ENCODE peak calls at places on chromosomes 6 and 20, in five cellular contexts. V is GM13977, L is H9, D is endothelial cell, P is fibroblast of pulmonary artery. G is an unnamed sample.

GRCh38 chr20:38231786-38232130 is 28.8 kb downstream of the KIAA1755 start:
- DNase-seq in P (peak), D (no peak), L (no peak), V (no peak), G (no peak)

GRCh38 chr6:68771426-68771825 is 136.3 kb downstream of the ADGRB3 start:
- DNase-seq in P (no peak), L (no peak), D (no peak), V (no peak), G (no peak)

GRCh38 chr6:25331085-25331685 is 52.0 kb downstream of the CARMIL1 start:
- DNase-seq in D (no peak), V (no peak), L (no peak), P (no peak), G (peak)

GRCh38 chr6:122833229-122833556 is 44.1 kb downstream of the SMPDL3A start:
- DNase-seq in D (no peak), V (no peak), L (peak), P (no peak), G (peak)

GRCh38 chr6:27214126-27214601 is 33.3 kb upstream of the PRSS16 start:
- DNase-seq in D (no peak), P (no peak), L (no peak), V (no peak), G (peak)

GRCh38 chr6:27031302-27031701 is 216.2 kb upstream of the PRSS16 start:
- DNase-seq in L (no peak), V (no peak), D (no peak), P (peak), G (no peak)

GRCh38 chr20:62792182-62792939 is 3.9 kb upstream of the MRGBP start:
- DNase-seq in D (no peak), P (no peak), V (no peak), L (no peak), G (no peak)

GRCh38 chr6:11971154-11971553 is 41.0 kb upstream of the HIVEP1 start:
- DNase-seq in D (no peak), V (no peak), P (peak), L (no peak), G (no peak)

GRCh38 chr6:14544689-14545088 is 427.1 kb downstream of the CD83 start:
- DNase-seq in V (no peak), P (no peak), L (no peak), D (no peak), G (no peak)

GRCh38 chr20:39066464-39066863 is 104.3 kb downstream of the DHX35 start:
- DNase-seq in D (peak), P (no peak), V (no peak), L (peak), G (peak)

GRCh38 chr6:44649365-44650025 is 262.0 kb downstream of the CDC5L start:
- DNase-seq in D (no peak), L (no peak), P (peak), V (no peak), G (no peak)

GRCh38 chr6:91476000-91476399 is 889.1 kb upstream of the MAP3K7 start:
- DNase-seq in L (no peak), V (peak), D (no peak), P (peak), G (no peak)

GRCh38 chr6:75065524-75065923 is 140.3 kb downstream of the COL12A1 start:
- DNase-seq in V (no peak), D (no peak), P (peak), L (peak), G (no peak)

GRCh38 chr6:141252828-141253608 is 879.7 kb upstream of the GJE1 start:
- DNase-seq in P (no peak), L (no peak), V (no peak), D (no peak), G (no peak)

DNA sequence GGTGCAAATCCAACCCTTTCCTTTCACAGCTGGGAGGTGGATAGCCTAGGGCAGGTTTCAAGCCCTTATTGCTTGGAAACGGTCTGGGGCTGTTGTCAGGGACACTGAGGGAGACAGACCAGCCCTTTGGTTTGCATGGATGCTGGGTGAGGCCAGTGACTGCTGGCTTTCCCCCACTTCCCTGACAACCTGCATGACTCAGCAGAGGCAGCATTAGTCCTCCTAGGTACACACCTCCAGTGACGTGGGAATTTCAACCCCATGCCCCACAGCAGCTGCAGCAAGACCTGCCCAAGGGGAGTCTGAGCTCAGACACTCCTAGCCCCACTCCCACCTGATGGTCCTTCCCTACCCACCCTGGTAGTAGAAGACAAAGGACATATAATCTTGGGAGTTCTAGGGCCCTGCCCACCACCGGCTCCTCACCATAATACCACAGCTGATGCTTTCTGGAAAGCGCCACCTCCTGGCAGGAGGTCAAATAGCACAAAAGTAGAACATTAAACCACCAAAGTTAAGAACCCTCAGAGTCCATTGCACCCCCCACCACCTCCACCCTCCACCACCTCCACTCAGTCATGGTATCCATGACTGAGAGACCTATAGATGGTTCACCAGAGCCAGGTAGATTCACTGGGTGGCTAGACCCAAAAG is 797.8 kb upstream of the MAN1A1 start:
- DNase-seq in V (no peak), L (peak), P (no peak), D (no peak), G (no peak)
- TF ChIP-seq CTCF in V (peak), L (peak), P (no peak), D (peak), G (peak)

GRCh38 chr6:133632206-133632605 is 256.7 kb upstream of the TCF21 start:
- DNase-seq in L (no peak), V (no peak), D (no peak), P (peak), G (no peak)

GRCh38 chr6:133634474-133634873 is 254.4 kb upstream of the TCF21 start:
- DNase-seq in L (no peak), P (no peak), V (no peak), D (no peak), G (no peak)

GRCh38 chr6:133632906-133633305 is 256.0 kb upstream of the TCF21 start:
- DNase-seq in L (no peak), V (no peak), P (no peak), D (no peak), G (no peak)

GRCh38 chr6:133630651-133631050 is 258.3 kb upstream of the TCF21 start:
- DNase-seq in P (no peak), V (no peak), D (no peak), L (no peak), G (no peak)

DNA sequence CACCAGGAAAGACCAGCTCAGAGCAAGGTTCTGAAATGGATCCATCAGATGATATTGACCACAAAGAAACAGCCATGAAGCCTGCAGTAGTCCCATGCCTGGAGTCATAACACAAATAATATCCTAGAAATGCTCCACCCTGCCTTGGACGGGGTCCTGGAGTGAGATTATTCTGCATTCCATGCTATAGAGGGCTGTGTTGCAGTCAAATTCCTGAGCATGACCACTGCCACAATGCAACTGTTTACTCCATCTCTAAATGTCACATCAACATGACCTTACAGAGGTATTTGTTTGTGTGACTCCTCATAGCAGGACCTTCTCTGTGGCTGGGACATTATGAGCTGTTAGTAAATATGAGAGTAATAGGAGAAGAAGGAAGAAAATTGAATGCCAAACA is 257.5 kb upstream of the TCF21 start:
- DNase-seq in P (peak), V (no peak), D (no peak), L (no peak), G (no peak)
- TF ChIP-seq CTCF in P (peak), V (no peak), D (no peak), L (no peak), G (no peak)

DNA sequence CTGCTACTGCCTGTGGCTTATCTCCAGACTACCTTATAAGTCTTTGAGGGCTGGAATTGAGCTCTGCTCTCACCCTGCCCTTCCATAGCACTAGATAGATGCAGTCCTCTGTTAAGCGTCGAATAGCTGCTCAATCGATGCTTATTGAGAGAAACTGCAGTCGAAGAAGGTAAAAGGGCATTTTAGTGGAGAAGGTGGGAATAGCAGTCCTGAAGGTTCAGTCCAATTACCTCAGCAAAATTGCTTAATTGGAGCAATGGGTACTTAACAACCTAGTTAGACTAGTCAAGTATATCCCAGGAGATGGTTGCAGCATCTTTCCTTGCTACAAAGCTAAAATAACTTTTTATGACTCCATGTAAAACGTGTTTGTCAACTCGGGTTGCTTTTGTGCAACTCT is 66.8 kb upstream of the NT5E start:
- DNase-seq in V (no peak), D (no peak), P (no peak), L (no peak), G (no peak)
- TF ChIP-seq CTCF in V (no peak), D (no peak), P (no peak), L (peak), G (no peak)

GRCh38 chr6:159127701-159128100 is 41.5 kb upstream of the FNDC1 start:
- DNase-seq in V (no peak), L (no peak), D (no peak), P (no peak), G (no peak)

GRCh38 chr6:159125977-159126376 is 43.2 kb upstream of the FNDC1 start:
- DNase-seq in V (no peak), P (no peak), D (no peak), L (no peak), G (peak)

GRCh38 chr6:159126590-159126989 is 42.6 kb upstream of the FNDC1 start:
- DNase-seq in P (no peak), L (no peak), V (no peak), D (no peak), G (no peak)

GRCh38 chr6:159121387-159121955 is 47.7 kb upstream of the FNDC1 start:
- DNase-seq in V (no peak), L (no peak), P (no peak), D (no peak), G (no peak)

DNA sequence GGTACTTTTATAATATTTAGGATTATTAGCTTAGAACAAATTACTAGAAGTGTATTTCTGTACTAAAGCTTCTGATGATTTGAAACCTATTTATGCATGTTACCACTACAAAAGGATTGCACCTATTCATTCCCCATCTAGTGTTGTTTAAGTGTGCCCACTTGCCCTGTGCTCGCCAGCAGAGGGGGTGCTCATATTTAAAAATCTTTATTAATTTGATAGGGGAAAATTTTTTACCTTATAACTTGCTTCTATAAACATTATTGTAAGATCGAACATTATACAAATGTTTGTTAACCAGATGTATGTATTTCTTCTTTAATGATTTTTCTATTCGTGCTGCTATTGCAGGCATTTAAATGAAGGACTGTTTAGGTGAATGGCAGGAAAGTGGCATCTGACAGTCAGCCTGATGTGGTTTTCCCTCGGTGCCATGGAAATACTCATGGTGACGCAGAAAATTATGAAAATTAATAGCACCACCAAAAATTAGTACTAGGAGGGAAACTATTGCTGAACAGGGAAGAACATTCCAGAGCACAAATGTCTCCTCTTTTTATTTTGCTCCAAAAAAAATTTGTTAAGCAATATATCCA is 44.1 kb upstream of the FNDC1 start:
- DNase-seq in D (no peak), L (no peak), P (no peak), V (no peak), G (no peak)
- TF ChIP-seq CTCF in D (peak), L (peak), P (peak), V (no peak), G (peak)

GRCh38 chr20:40955326-40955725 is 73.3 kb upstream of the TOP1 start:
- DNase-seq in L (no peak), V (no peak), D (no peak), P (no peak), G (no peak)

GRCh38 chr20:40954521-40955165 is 74.0 kb upstream of the TOP1 start:
- DNase-seq in V (no peak), P (no peak), D (no peak), L (no peak), G (no peak)

GRCh38 chr20:40952231-40952630 is 76.4 kb upstream of the TOP1 start:
- DNase-seq in L (no peak), D (no peak), V (no peak), P (no peak), G (no peak)

GRCh38 chr20:40956503-40956902 is 72.1 kb upstream of the TOP1 start:
- DNase-seq in L (no peak), V (no peak), D (no peak), P (no peak), G (no peak)

GRCh38 chr20:40953856-40954255 is 74.8 kb upstream of the TOP1 start:
- DNase-seq in P (no peak), D (no peak), V (no peak), L (no peak), G (no peak)
- TF ChIP-seq CTCF in P (no peak), D (no peak), V (no peak), L (no peak), G (no peak)

DNA sequence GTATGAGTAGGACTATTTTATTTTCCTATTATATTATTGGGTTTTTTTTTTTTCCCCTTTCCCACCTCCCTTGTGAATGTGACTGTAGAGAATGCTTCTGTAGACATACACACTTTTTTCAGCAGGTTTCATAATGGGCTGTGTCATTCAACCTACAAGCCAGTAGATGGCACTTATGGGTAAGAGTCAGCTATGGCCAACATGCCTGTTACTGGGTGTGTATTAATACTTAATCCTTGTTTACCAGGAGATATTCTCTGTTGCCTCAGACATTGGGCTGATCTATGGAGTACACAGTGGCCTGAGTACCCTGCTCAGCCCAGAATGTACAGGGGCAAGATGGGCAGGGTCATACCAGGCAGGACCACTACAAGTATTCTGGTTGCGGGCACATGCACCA is 382.5 kb downstream of the EPHA7 start:
- DNase-seq in P (peak), L (no peak), D (no peak), V (peak), G (no peak)
- TF ChIP-seq CTCF in P (peak), L (peak), D (peak), V (peak), G (peak)

GRCh38 chr6:135411339-135411738 is 86.2 kb downstream of the AHI1 start:
- DNase-seq in P (peak), V (no peak), L (no peak), D (no peak), G (no peak)
- TF ChIP-seq CTCF in P (peak), V (no peak), L (peak), D (peak), G (peak)

DNA sequence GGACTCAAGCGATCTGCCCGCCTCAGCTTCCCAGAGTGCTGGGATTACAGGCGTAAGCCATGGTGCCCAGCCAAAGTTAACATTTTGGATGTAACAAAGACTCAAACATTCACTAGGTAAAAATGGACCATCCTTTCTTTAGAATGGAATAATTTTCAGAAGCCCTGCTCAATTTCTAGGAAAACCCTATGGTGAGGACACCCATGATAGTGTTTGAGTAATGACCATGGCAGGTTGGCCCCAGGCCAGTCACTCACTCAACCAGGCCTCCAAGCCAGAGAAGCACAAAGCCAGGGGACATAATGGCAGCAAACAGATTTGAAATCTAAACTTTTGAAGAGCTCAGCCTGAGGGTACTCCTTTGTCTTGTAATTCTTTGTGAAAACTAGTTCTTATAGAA is 59.9 kb upstream of the GPR6 start:
- DNase-seq in P (no peak), L (no peak), V (no peak), D (no peak), G (no peak)
- TF ChIP-seq CTCF in P (no peak), L (no peak), V (no peak), D (no peak), G (no peak)

GRCh38 chr6:80523531-80523970 is 417.1 kb downstream of the BCKDHB start:
- DNase-seq in V (no peak), L (peak), P (peak), D (peak), G (peak)
- TF ChIP-seq CTCF in V (no peak), L (peak), P (peak), D (no peak), G (no peak)